ENCODE peak calls at places on chromosomes 16 and 17, in six cellular contexts. T, G, B, E, F and W are unnamed samples. For H3K4me1, the result is how much of the 10 kb centered on the place peaks cover.

GRCh38 chr17:60622961-60623360 is 23.0 kb downstream of the PPM1D start:
- DNase-seq in T (no peak), E (no peak), F (no peak), B (no peak), G (no peak), W (no peak)

GRCh38 chr17:16950488-16950887 is 21.4 kb downstream of the TNFRSF13B start:
- DNase-seq in B (no peak), G (no peak), E (no peak), T (no peak), F (no peak), W (no peak)

GRCh38 chr17:76687278-76688164 is 23.2 kb downstream of the MXRA7 start:
- DNase-seq in E (no peak), G (no peak), B (peak), F (no peak), T (no peak), W (no peak)

GRCh38 chr16:4918790-4919210 is 18.1 kb downstream of the PPL start:
- DNase-seq in G (no peak), E (peak), B (no peak), T (no peak), F (no peak), W (peak)

GRCh38 chr16:19410435-19411153 is 7.1 kb upstream of the TMC5 start:
- DNase-seq in T (peak), F (no peak), E (peak), B (no peak), G (peak), W (peak)

GRCh38 chr17:15261063-15261817 is 3.9 kb downstream of the PMP22 start:
- DNase-seq in G (peak), B (peak), F (no peak), E (peak), T (peak), W (peak)

GRCh38 chr17:42518046-42518754 is 17.8 kb upstream of the NAGLU start:
- DNase-seq in T (no peak), F (no peak), G (no peak), B (peak), E (peak), W (no peak)

GRCh38 chr16:72050769-72051464 is 3.4 kb upstream of the HP start:
- DNase-seq in G (no peak), E (no peak), F (no peak), T (no peak), B (no peak), W (no peak)

GRCh38 chr17:44465897-44466296 is 37.3 kb downstream of the GPATCH8 start:
- DNase-seq in B (no peak), T (no peak), F (no peak), G (no peak), E (no peak), W (no peak)

GRCh38 chr16:66551362-66551761 is 1.0 kb upstream of the CKLF start:
- DNase-seq in T (peak), E (peak), B (no peak), G (peak), F (peak), W (peak)

GRCh38 chr16:30117768-30118167 is 4.4 kb upstream of the GDPD3 start:
- DNase-seq in T (no peak), F (no peak), B (no peak), E (no peak), G (no peak), W (no peak)

GRCh38 chr17:35341465-35341992 is 31.9 kb downstream of the SLFN11 start:
- DNase-seq in B (no peak), T (no peak), G (no peak), E (no peak), F (no peak), W (no peak)

GRCh38 chr16:48049832-48050231 is 106.0 kb downstream of the ABCC12 start:
- DNase-seq in B (no peak), G (no peak), T (no peak), F (no peak), E (no peak), W (no peak)

GRCh38 chr16:28101533-28101890 is 38.0 kb upstream of the GSG1L start:
- DNase-seq in B (no peak), F (no peak), T (no peak), G (no peak), E (peak), W (no peak)

GRCh38 chr17:76957600-76958464 is 89.6 kb downstream of the MGAT5B start:
- DNase-seq in G (peak), T (peak), F (no peak), E (no peak), B (no peak), W (no peak)

GRCh38 chr17:75124041-75124818 is 7.3 kb downstream of the NT5C start:
- DNase-seq in G (no peak), F (peak), B (no peak), T (no peak), E (peak), W (peak)

DNA sequence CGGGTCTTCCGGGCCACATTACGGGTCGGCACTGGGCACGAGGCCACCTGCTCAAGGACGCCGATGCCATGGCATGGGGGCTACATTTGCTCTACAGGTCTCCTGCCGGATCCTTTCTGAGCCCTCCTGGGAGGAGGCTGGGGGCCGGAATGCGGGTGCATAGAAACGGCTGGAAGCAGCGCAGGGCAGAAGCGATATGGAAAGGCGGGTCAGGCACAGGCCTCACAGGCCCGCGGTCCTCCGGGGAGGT is 28.4 kb downstream of the AXIN1 start:
- DNase-seq in G (no peak), T (no peak), E (no peak), F (no peak), B (no peak), W (no peak)
- H3K4me1 ChIP-seq in G (under half), T (under half), E (half or more), F (half or more), B (under half), W (under half)

GRCh38 chr16:65098916-65099315 is 22.9 kb downstream of the CDH11 start:
- DNase-seq in F (no peak), B (no peak), G (no peak), E (no peak), T (no peak), W (no peak)
- TF ChIP-seq CTCF in F (no peak), B (no peak), G (no peak), E (no peak), T (no peak), W (no peak)

GRCh38 chr17:38734235-38734633 is 4.1 kb downstream of the CISD3 start:
- DNase-seq in E (no peak), G (no peak), B (no peak), F (no peak), T (no peak), W (no peak)

GRCh38 chr17:38738007-38738662 is 8.0 kb downstream of the CISD3 start:
- DNase-seq in B (no peak), G (no peak), F (no peak), T (no peak), E (no peak), W (no peak)

GRCh38 chr17:38733315-38734234 is 3.4 kb downstream of the CISD3 start:
- DNase-seq in F (peak), T (no peak), E (no peak), B (no peak), G (no peak), W (peak)

GRCh38 chr17:38732376-38733314 is 2.5 kb downstream of the CISD3 start:
- DNase-seq in G (no peak), F (no peak), T (no peak), B (no peak), E (no peak), W (no peak)

DNA sequence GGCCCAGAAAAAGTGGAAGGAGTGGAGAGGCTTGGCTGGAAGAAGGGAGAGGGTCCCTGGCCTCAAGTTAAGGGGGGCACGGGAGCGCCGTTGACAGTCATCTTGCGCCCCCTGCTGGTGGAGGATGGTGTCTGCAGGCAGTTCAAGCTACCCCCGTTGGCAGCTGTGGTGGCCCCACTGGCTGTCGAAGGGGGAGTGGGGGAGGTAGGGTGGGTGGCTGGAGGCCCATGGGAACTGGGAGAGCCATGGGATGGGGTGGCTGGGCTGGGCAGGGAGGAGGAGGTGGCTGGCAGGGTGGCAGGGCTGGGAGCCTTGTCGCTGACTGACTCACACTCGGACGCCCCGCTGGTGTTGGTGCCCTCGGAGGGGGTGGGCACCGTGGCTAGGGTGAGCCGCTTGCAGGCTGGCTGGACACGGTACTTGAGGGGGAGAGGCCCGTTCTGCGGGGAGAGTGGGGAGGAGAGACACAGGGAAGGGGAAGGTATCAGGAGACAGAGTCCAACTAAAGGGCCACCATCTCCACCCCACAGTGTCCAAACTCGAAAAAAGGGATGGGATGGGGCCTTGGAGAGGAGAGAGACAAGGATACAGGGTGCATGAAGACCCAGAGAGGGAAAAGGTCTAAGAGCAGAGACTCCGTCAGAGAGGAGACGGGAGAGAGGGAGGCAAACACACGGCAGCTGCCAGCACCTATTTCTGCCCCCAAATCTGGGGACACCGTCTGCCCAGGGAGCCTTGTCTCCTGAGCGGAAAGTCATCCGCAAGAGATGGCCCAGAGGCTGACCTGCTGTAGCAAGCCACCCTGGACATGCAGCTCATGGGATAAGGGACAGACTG is 5.2 kb downstream of the CISD3 start:
- DNase-seq in G (peak), E (peak), F (peak), B (peak), T (peak), W (peak)
- H3K4me1 ChIP-seq in G (under half), E (under half), F (under half), B (under half), T (under half), W (under half)

GRCh38 chr17:82871056-82871775 is 31.4 kb upstream of the ZNF750 start:
- DNase-seq in E (peak), F (no peak), B (no peak), T (no peak), G (no peak), W (no peak)
- TF ChIP-seq CTCF in E (no peak), F (no peak), B (no peak), T (no peak), G (no peak), W (no peak)

GRCh38 chr16:57127836-57128235 is 35.5 kb downstream of the CPNE2 start:
- DNase-seq in E (no peak), G (no peak), B (no peak), T (no peak), F (no peak), W (no peak)
- H3K4me1 ChIP-seq in E (under half), G (under half), B (under half), T (under half), F (half or more), W (under half)